ENCODE peak calls at places on chromosomes 1 and 21, in five cellular contexts. One of them, this sample, is unnamed.

GRCh38 chr1:21703318-21703963 is 34.3 kb upstream of the RAP1GAP start:
- DNase-seq in GM23338: peak
- DNase-seq in fibroblast of mammary gland: peak
- DNase-seq in right atrium auricular region: no peak
- DNase-seq in LHCN-M2: peak
- DNase-seq in this sample: peak

GRCh38 chr1:29341936-29342335 is 105.6 kb downstream of the PTPRU start:
- DNase-seq in LHCN-M2: no peak
- DNase-seq in right atrium auricular region: no peak
- DNase-seq in GM23338: peak
- DNase-seq in fibroblast of mammary gland: peak
- DNase-seq in this sample: no peak

GRCh38 chr1:188499690-188500089 is 1670.9 kb downstream of the PLA2G4A start:
- DNase-seq in LHCN-M2: no peak
- DNase-seq in GM23338: no peak
- DNase-seq in right atrium auricular region: no peak
- DNase-seq in fibroblast of mammary gland: no peak
- DNase-seq in this sample: no peak

GRCh38 chr1:56958526-56958925 is 7.3 kb downstream of the C8B start:
- DNase-seq in LHCN-M2: no peak
- DNase-seq in right atrium auricular region: no peak
- DNase-seq in fibroblast of mammary gland: peak
- DNase-seq in GM23338: no peak
- DNase-seq in this sample: peak

GRCh38 chr1:101238041-101238515 is 1.3 kb downstream of the S1PR1 start:
- DNase-seq in LHCN-M2: no peak
- DNase-seq in fibroblast of mammary gland: no peak
- DNase-seq in GM23338: peak
- DNase-seq in right atrium auricular region: no peak
- DNase-seq in this sample: peak

GRCh38 chr21:46156678-46157077 is 1.3 kb upstream of the FTCD start:
- DNase-seq in LHCN-M2: no peak
- DNase-seq in right atrium auricular region: no peak
- DNase-seq in GM23338: no peak
- DNase-seq in fibroblast of mammary gland: no peak
- DNase-seq in this sample: no peak

GRCh38 chr1:176073524-176074157 is 133.4 kb downstream of the COP1 start:
- DNase-seq in LHCN-M2: peak
- DNase-seq in right atrium auricular region: no peak
- DNase-seq in GM23338: peak
- DNase-seq in fibroblast of mammary gland: peak
- DNase-seq in this sample: peak

GRCh38 chr1:53606197-53607095 is 132.5 kb downstream of the GLIS1 start:
- DNase-seq in fibroblast of mammary gland: no peak
- DNase-seq in right atrium auricular region: no peak
- DNase-seq in GM23338: peak
- DNase-seq in LHCN-M2: no peak
- DNase-seq in this sample: no peak

GRCh38 chr1:46519209-46519608 is 29.6 kb downstream of the DMBX1 start:
- DNase-seq in fibroblast of mammary gland: no peak
- DNase-seq in LHCN-M2: no peak
- DNase-seq in GM23338: no peak
- DNase-seq in right atrium auricular region: no peak
- DNase-seq in this sample: peak

GRCh38 chr1:12166834-12167492 is at the start of gene TNFRSF1B:
- DNase-seq in LHCN-M2: no peak
- DNase-seq in GM23338: peak
- DNase-seq in fibroblast of mammary gland: no peak
- DNase-seq in right atrium auricular region: no peak
- DNase-seq in this sample: peak

GRCh38 chr1:209815931-209816338 is 10.0 kb upstream of the IRF6 start:
- DNase-seq in right atrium auricular region: no peak
- DNase-seq in fibroblast of mammary gland: no peak
- DNase-seq in GM23338: peak
- DNase-seq in LHCN-M2: no peak
- DNase-seq in this sample: no peak

GRCh38 chr1:7401814-7402547 is 369.1 kb upstream of the VAMP3 start:
- DNase-seq in LHCN-M2: peak
- DNase-seq in GM23338: peak
- DNase-seq in right atrium auricular region: no peak
- DNase-seq in fibroblast of mammary gland: peak
- DNase-seq in this sample: peak

GRCh38 chr1:168312718-168313604 is 32.3 kb downstream of the TBX19 start:
- DNase-seq in GM23338: no peak
- DNase-seq in fibroblast of mammary gland: no peak
- DNase-seq in LHCN-M2: no peak
- DNase-seq in right atrium auricular region: no peak
- DNase-seq in this sample: no peak

GRCh38 chr1:167173516-167174184 is 47.0 kb upstream of the POU2F1 start:
- DNase-seq in fibroblast of mammary gland: peak
- DNase-seq in GM23338: no peak
- DNase-seq in LHCN-M2: peak
- DNase-seq in right atrium auricular region: no peak
- DNase-seq in this sample: peak

GRCh38 chr21:40333731-40334130 is 466.5 kb downstream of the PCP4 start:
- DNase-seq in LHCN-M2: no peak
- DNase-seq in right atrium auricular region: no peak
- DNase-seq in GM23338: no peak
- DNase-seq in fibroblast of mammary gland: no peak
- DNase-seq in this sample: no peak

GRCh38 chr1:116989851-116990250 is 11.7 kb upstream of the CD101 start:
- DNase-seq in GM23338: no peak
- DNase-seq in right atrium auricular region: no peak
- DNase-seq in fibroblast of mammary gland: peak
- DNase-seq in LHCN-M2: no peak
- DNase-seq in this sample: no peak

GRCh38 chr1:37477946-37478345 is 3.6 kb downstream of the ZC3H12A start:
- DNase-seq in LHCN-M2: no peak
- DNase-seq in GM23338: no peak
- DNase-seq in right atrium auricular region: peak
- DNase-seq in fibroblast of mammary gland: no peak
- DNase-seq in this sample: no peak

GRCh38 chr1:227779651-227780050 is 35.8 kb upstream of the PRSS38 start:
- DNase-seq in LHCN-M2: no peak
- DNase-seq in right atrium auricular region: no peak
- DNase-seq in GM23338: no peak
- DNase-seq in fibroblast of mammary gland: no peak
- DNase-seq in this sample: no peak